ENCODE peak calls at places on chromosomes 1 and 21, in eight cellular contexts. One of them, this sample, is unnamed.

GRCh38 chr1:98048234-98048633 is 127.4 kb upstream of the DPYD start:
- DNase-seq in suprapubic skin: peak
- DNase-seq in transverse colon: peak
- DNase-seq in A549: peak
- DNase-seq in ovary: peak
- DNase-seq in sigmoid colon: peak
- DNase-seq in upper lobe of left lung: peak
- DNase-seq in stomach: peak
- DNase-seq in this sample: peak

GRCh38 chr1:224333309-224333926 is 3.4 kb upstream of the NVL start:
- DNase-seq in stomach: no peak
- DNase-seq in A549: no peak
- DNase-seq in transverse colon: no peak
- DNase-seq in upper lobe of left lung: no peak
- DNase-seq in ovary: no peak
- DNase-seq in sigmoid colon: no peak
- DNase-seq in suprapubic skin: no peak
- DNase-seq in this sample: no peak

GRCh38 chr1:224733021-224733911 is 117.1 kb downstream of the CNIH3 start:
- DNase-seq in upper lobe of left lung: peak
- DNase-seq in ovary: no peak
- DNase-seq in stomach: no peak
- DNase-seq in suprapubic skin: no peak
- DNase-seq in sigmoid colon: no peak
- DNase-seq in A549: no peak
- DNase-seq in transverse colon: no peak
- DNase-seq in this sample: no peak

GRCh38 chr21:9738527-9738926 is 782.9 kb upstream of the TPTE start:
- DNase-seq in transverse colon: no peak
- DNase-seq in upper lobe of left lung: no peak
- DNase-seq in ovary: no peak
- DNase-seq in stomach: no peak
- DNase-seq in sigmoid colon: no peak
- DNase-seq in suprapubic skin: no peak
- DNase-seq in A549: no peak
- DNase-seq in this sample: no peak

GRCh38 chr1:53542551-53542950 is 83.4 kb downstream of the DMRTB1 start:
- DNase-seq in sigmoid colon: peak
- DNase-seq in stomach: no peak
- DNase-seq in transverse colon: no peak
- DNase-seq in A549: no peak
- DNase-seq in ovary: no peak
- DNase-seq in upper lobe of left lung: no peak
- DNase-seq in suprapubic skin: no peak
- DNase-seq in this sample: no peak

GRCh38 chr1:41620365-41621169 is 136.1 kb upstream of the EDN2 start:
- DNase-seq in stomach: no peak
- DNase-seq in upper lobe of left lung: no peak
- DNase-seq in sigmoid colon: peak
- DNase-seq in transverse colon: no peak
- DNase-seq in ovary: no peak
- DNase-seq in suprapubic skin: no peak
- DNase-seq in A549: no peak
- DNase-seq in this sample: no peak

GRCh38 chr1:109910123-109910962 is at the start of gene CSF1:
- DNase-seq in stomach: peak
- DNase-seq in ovary: peak
- DNase-seq in upper lobe of left lung: peak
- DNase-seq in sigmoid colon: peak
- DNase-seq in transverse colon: peak
- DNase-seq in A549: peak
- DNase-seq in suprapubic skin: peak
- DNase-seq in this sample: peak

GRCh38 chr21:35974801-35975200 is 85.5 kb downstream of the SETD4 start:
- DNase-seq in sigmoid colon: no peak
- DNase-seq in stomach: no peak
- DNase-seq in ovary: no peak
- DNase-seq in suprapubic skin: no peak
- DNase-seq in transverse colon: no peak
- DNase-seq in upper lobe of left lung: no peak
- DNase-seq in A549: no peak
- DNase-seq in this sample: no peak

GRCh38 chr1:25566730-25567341 is 23.4 kb downstream of the LDLRAP1 start:
- DNase-seq in transverse colon: no peak
- DNase-seq in A549: no peak
- DNase-seq in suprapubic skin: no peak
- DNase-seq in sigmoid colon: peak
- DNase-seq in upper lobe of left lung: peak
- DNase-seq in ovary: peak
- DNase-seq in stomach: no peak
- DNase-seq in this sample: peak
- TF ChIP-seq CTCF in transverse colon: no peak
- TF ChIP-seq CTCF in A549: no peak
- TF ChIP-seq CTCF in suprapubic skin: no peak
- TF ChIP-seq CTCF in sigmoid colon: no peak
- TF ChIP-seq CTCF in upper lobe of left lung: no peak
- TF ChIP-seq CTCF in ovary: no peak
- TF ChIP-seq CTCF in stomach: no peak
- TF ChIP-seq CTCF in this sample: no peak

GRCh38 chr1:243441601-243442000 is 185.8 kb downstream of the SDCCAG8 start:
- DNase-seq in transverse colon: no peak
- DNase-seq in stomach: no peak
- DNase-seq in ovary: no peak
- DNase-seq in suprapubic skin: no peak
- DNase-seq in sigmoid colon: no peak
- DNase-seq in upper lobe of left lung: no peak
- DNase-seq in A549: no peak
- DNase-seq in this sample: no peak
- TF ChIP-seq POLR2A in transverse colon: no peak
- TF ChIP-seq POLR2A in stomach: no peak
- TF ChIP-seq POLR2A in ovary: no peak
- TF ChIP-seq POLR2A in suprapubic skin: no peak
- TF ChIP-seq POLR2A in sigmoid colon: no peak
- TF ChIP-seq POLR2A in upper lobe of left lung: no peak
- TF ChIP-seq POLR2A in A549: no peak
- TF ChIP-seq POLR2A in this sample: no peak

DNA sequence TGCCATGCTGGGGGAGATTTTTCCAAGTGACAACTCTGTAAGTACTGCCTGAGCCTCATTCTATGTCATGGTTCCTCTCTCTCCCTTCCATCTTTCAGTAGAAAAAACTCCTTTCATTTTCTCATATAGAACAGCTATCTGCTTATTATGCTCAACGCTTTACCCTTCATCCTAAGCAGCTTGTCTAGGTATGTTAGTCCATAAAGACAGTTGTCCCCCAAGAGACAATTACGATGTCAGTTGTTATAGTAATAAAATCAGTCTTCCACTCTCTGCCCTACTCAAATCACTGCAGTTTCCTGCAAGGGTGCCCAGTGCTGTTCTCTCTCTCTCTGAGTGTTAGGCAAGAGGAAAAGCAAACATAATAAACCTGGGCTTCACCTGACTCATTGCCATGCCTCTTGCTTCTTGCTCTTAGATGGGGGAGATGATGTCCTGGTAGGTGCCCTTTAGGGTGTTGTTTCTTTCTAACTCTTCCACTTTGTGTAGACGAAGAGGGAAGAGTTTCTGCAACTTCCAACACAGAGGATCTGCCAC is 59.4 kb downstream of the PAPPA2 start:
- DNase-seq in stomach: no peak
- DNase-seq in transverse colon: no peak
- DNase-seq in ovary: no peak
- DNase-seq in A549: no peak
- DNase-seq in upper lobe of left lung: no peak
- DNase-seq in sigmoid colon: no peak
- DNase-seq in suprapubic skin: no peak
- DNase-seq in this sample: no peak
- TF ChIP-seq EP300 in stomach: no peak
- TF ChIP-seq EP300 in transverse colon: no peak
- TF ChIP-seq EP300 in ovary: no peak
- TF ChIP-seq EP300 in A549: no peak
- TF ChIP-seq EP300 in upper lobe of left lung: no peak
- TF ChIP-seq EP300 in sigmoid colon: no peak
- TF ChIP-seq EP300 in suprapubic skin: no peak
- TF ChIP-seq EP300 in this sample: no peak

GRCh38 chr1:47491341-47491753 is 53.5 kb downstream of the FOXD2 start:
- DNase-seq in transverse colon: no peak
- DNase-seq in suprapubic skin: no peak
- DNase-seq in A549: no peak
- DNase-seq in upper lobe of left lung: no peak
- DNase-seq in sigmoid colon: no peak
- DNase-seq in stomach: no peak
- DNase-seq in ovary: no peak
- DNase-seq in this sample: no peak
- TF ChIP-seq CTCF in transverse colon: no peak
- TF ChIP-seq CTCF in suprapubic skin: no peak
- TF ChIP-seq CTCF in A549: no peak
- TF ChIP-seq CTCF in upper lobe of left lung: no peak
- TF ChIP-seq CTCF in sigmoid colon: no peak
- TF ChIP-seq CTCF in stomach: no peak
- TF ChIP-seq CTCF in ovary: no peak
- TF ChIP-seq CTCF in this sample: no peak

DNA sequence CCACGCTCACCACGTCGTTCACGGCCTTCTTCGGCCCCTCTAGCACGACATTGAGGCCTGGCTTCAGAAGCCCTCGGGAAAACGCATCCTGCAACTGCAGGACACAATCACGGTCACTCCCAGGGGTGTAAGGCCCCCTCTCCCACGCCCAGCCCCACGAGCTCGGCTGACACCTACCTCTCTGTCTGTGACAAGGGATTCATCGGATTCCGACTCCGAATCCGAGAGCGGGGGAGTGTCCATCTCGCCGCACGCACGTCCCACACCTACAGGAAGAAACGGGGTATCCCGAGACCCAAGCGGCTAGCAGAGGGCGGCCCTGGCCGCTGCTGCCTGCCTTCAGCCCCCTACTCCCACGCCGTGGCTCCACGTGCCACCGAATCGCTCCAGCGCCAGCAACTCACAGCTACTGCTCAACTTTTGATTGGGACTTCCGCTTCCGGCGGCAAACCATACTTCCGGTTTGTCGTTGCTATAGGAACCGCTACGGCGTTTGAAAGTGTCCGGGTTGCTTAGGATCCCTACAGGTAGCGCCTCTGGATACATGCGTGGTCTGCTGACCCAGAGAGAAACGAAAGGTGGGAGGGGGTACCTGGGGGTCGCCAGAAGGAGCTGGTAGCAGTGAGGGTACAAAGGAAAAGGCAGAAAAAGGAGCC is at the start of the genes CFAP57 and EBNA1BP2:
- DNase-seq in stomach: peak
- DNase-seq in suprapubic skin: peak
- DNase-seq in A549: peak
- DNase-seq in upper lobe of left lung: peak
- DNase-seq in sigmoid colon: peak
- DNase-seq in transverse colon: peak
- DNase-seq in ovary: peak
- DNase-seq in this sample: peak
- TF ChIP-seq POLR2A in stomach: no peak
- TF ChIP-seq POLR2A in suprapubic skin: no peak
- TF ChIP-seq POLR2A in A549: peak
- TF ChIP-seq POLR2A in upper lobe of left lung: no peak
- TF ChIP-seq POLR2A in sigmoid colon: no peak
- TF ChIP-seq POLR2A in transverse colon: peak
- TF ChIP-seq POLR2A in ovary: no peak
- TF ChIP-seq POLR2A in this sample: no peak

DNA sequence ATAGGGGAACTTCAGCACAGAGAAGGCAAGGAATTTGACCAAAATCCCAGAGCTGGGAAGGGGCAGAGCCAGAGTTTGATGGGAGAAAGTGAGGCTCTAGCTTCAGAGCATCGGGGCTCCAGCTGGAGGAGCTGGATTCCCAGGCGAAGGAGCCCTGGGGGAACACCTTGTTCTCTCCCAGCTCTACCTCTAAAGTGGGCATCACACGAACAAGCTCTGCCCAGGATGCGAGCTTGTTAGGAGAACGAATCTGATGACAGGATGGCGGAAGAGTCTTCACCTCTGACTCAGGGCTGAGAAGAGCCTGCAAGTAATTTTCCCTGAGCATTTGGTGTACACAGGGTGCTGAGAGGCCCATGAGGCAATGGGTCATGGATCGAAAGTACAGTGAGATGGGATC is 22.0 kb downstream of the TNNT2 start:
- DNase-seq in A549: no peak
- DNase-seq in ovary: no peak
- DNase-seq in suprapubic skin: peak
- DNase-seq in stomach: no peak
- DNase-seq in sigmoid colon: no peak
- DNase-seq in upper lobe of left lung: no peak
- DNase-seq in transverse colon: no peak
- DNase-seq in this sample: no peak
- TF ChIP-seq EP300 in A549: no peak
- TF ChIP-seq EP300 in ovary: no peak
- TF ChIP-seq EP300 in suprapubic skin: no peak
- TF ChIP-seq EP300 in stomach: no peak
- TF ChIP-seq EP300 in sigmoid colon: no peak
- TF ChIP-seq EP300 in upper lobe of left lung: no peak
- TF ChIP-seq EP300 in transverse colon: no peak
- TF ChIP-seq EP300 in this sample: no peak

GRCh38 chr21:40950970-40951369 is 104.0 kb upstream of the DSCAM start:
- DNase-seq in transverse colon: no peak
- DNase-seq in upper lobe of left lung: no peak
- DNase-seq in A549: no peak
- DNase-seq in ovary: no peak
- DNase-seq in suprapubic skin: no peak
- DNase-seq in sigmoid colon: no peak
- DNase-seq in stomach: no peak
- DNase-seq in this sample: no peak
- TF ChIP-seq CTCF in transverse colon: no peak
- TF ChIP-seq CTCF in upper lobe of left lung: no peak
- TF ChIP-seq CTCF in A549: no peak
- TF ChIP-seq CTCF in ovary: no peak
- TF ChIP-seq CTCF in suprapubic skin: no peak
- TF ChIP-seq CTCF in sigmoid colon: no peak
- TF ChIP-seq CTCF in stomach: no peak
- TF ChIP-seq CTCF in this sample: no peak

GRCh38 chr1:2239384-2239985 is 11.4 kb downstream of the SKI start:
- DNase-seq in sigmoid colon: no peak
- DNase-seq in stomach: no peak
- DNase-seq in suprapubic skin: peak
- DNase-seq in A549: no peak
- DNase-seq in transverse colon: no peak
- DNase-seq in ovary: no peak
- DNase-seq in upper lobe of left lung: no peak
- DNase-seq in this sample: no peak

GRCh38 chr1:2240251-2241156 is 12.4 kb downstream of the SKI start:
- DNase-seq in ovary: peak
- DNase-seq in transverse colon: peak
- DNase-seq in A549: no peak
- DNase-seq in suprapubic skin: peak
- DNase-seq in upper lobe of left lung: peak
- DNase-seq in sigmoid colon: peak
- DNase-seq in stomach: peak
- DNase-seq in this sample: peak

GRCh38 chr1:2238361-2239055 is 10.4 kb downstream of the SKI start:
- DNase-seq in ovary: no peak
- DNase-seq in upper lobe of left lung: no peak
- DNase-seq in A549: no peak
- DNase-seq in suprapubic skin: peak
- DNase-seq in transverse colon: no peak
- DNase-seq in sigmoid colon: no peak
- DNase-seq in stomach: peak
- DNase-seq in this sample: no peak

GRCh38 chr1:2241820-2242219 is 13.7 kb downstream of the SKI start:
- DNase-seq in transverse colon: no peak
- DNase-seq in sigmoid colon: no peak
- DNase-seq in suprapubic skin: no peak
- DNase-seq in upper lobe of left lung: no peak
- DNase-seq in ovary: no peak
- DNase-seq in stomach: no peak
- DNase-seq in A549: no peak
- DNase-seq in this sample: no peak

GRCh38 chr1:2242814-2243725 is 15.0 kb downstream of the SKI start:
- DNase-seq in sigmoid colon: no peak
- DNase-seq in upper lobe of left lung: no peak
- DNase-seq in A549: no peak
- DNase-seq in ovary: no peak
- DNase-seq in transverse colon: no peak
- DNase-seq in suprapubic skin: no peak
- DNase-seq in stomach: no peak
- DNase-seq in this sample: no peak
- TF ChIP-seq POLR2A in sigmoid colon: no peak
- TF ChIP-seq POLR2A in upper lobe of left lung: no peak
- TF ChIP-seq POLR2A in A549: no peak
- TF ChIP-seq POLR2A in ovary: no peak
- TF ChIP-seq POLR2A in transverse colon: no peak
- TF ChIP-seq POLR2A in suprapubic skin: no peak
- TF ChIP-seq POLR2A in stomach: no peak
- TF ChIP-seq POLR2A in this sample: no peak